ENCODE peak calls at places on chromosome 10, in four cellular contexts. U, Y, L and H are unnamed samples.

GRCh38 chr10:15072358-15072757 is 16.2 kb downstream of the ACBD7 start:
- DNase-seq in L (no peak), U (no peak), Y (no peak), H (no peak)

GRCh38 chr10:124145109-124145860 is 51.9 kb upstream of the CHST15 start:
- DNase-seq in U (no peak), L (no peak), Y (peak), H (peak)

GRCh38 chr10:71598673-71599072 is 120.9 kb downstream of the C10orf105 start:
- DNase-seq in Y (peak), U (no peak), L (no peak), H (peak)

GRCh38 chr10:130902929-130903328 is 408.6 kb downstream of the TCERG1L start:
- DNase-seq in U (no peak), L (no peak), Y (no peak), H (no peak)

GRCh38 chr10:70162892-70163201 is 7.5 kb downstream of the SAR1A start:
- DNase-seq in U (no peak), Y (no peak), L (peak), H (no peak)

GRCh38 chr10:28400678-28401077 is 97.8 kb upstream of the MPP7 start:
- DNase-seq in U (no peak), L (no peak), Y (no peak), H (no peak)

GRCh38 chr10:101830322-101831168 is 12.3 kb upstream of the OGA start:
- DNase-seq in U (peak), Y (peak), L (peak), H (peak)

GRCh38 chr10:89392974-89393373 is 551 bp downstream of the IFIT1 start:
- DNase-seq in Y (peak), U (no peak), L (no peak), H (no peak)

GRCh38 chr10:11073410-11073809 is 55.7 kb downstream of the CELF2 start:
- DNase-seq in Y (no peak), L (no peak), U (no peak), H (no peak)

GRCh38 chr10:11425288-11425595 is 186.2 kb downstream of the USP6NL start:
- DNase-seq in Y (peak), U (no peak), L (no peak), H (no peak)

GRCh38 chr10:99125879-99126278 is 109.8 kb downstream of the HPSE2 start:
- DNase-seq in L (no peak), U (no peak), Y (no peak), H (no peak)

GRCh38 chr10:649798-650690 is 39.4 kb downstream of the DIP2C start:
- DNase-seq in L (no peak), U (no peak), Y (peak), H (no peak)

GRCh38 chr10:91694170-91694794 is 61.4 kb upstream of the PPP1R3C start:
- DNase-seq in Y (peak), L (no peak), U (no peak), H (no peak)

GRCh38 chr10:133275683-133276092 is 980 bp downstream of the ADAM8 start:
- DNase-seq in Y (no peak), U (no peak), L (no peak), H (no peak)

GRCh38 chr10:117619710-117620405 is 77.3 kb downstream of the EMX2 start:
- DNase-seq in U (no peak), Y (no peak), L (no peak), H (no peak)

GRCh38 chr10:104937528-104937927 is 296.4 kb downstream of the SORCS3 start:
- DNase-seq in U (no peak), Y (peak), L (no peak), H (no peak)

GRCh38 chr10:28503114-28503513 is 29.8 kb upstream of the WAC start:
- DNase-seq in U (no peak), L (no peak), Y (peak), H (no peak)

GRCh38 chr10:95242581-95243317 is 48.1 kb downstream of the PDLIM1 start:
- DNase-seq in Y (peak), L (no peak), U (no peak), H (no peak)

GRCh38 chr10:3709456-3709855 is 75.6 kb downstream of the KLF6 start:
- DNase-seq in U (no peak), Y (no peak), L (no peak), H (no peak)

GRCh38 chr10:12969951-12970350 is 31.6 kb downstream of the CCDC3 start:
- DNase-seq in U (no peak), Y (peak), L (no peak), H (no peak)

GRCh38 chr10:52004342-52004949 is 305.1 kb upstream of the CSTF2T start:
- DNase-seq in U (no peak), L (no peak), Y (peak), H (no peak)

GRCh38 chr10:103812431-103812830 is 42.9 kb downstream of the SH3PXD2A start:
- DNase-seq in U (no peak), L (no peak), Y (peak), H (no peak)

GRCh38 chr10:99834410-99834809 is 52.0 kb downstream of the ABCC2 start:
- DNase-seq in L (no peak), Y (peak), U (no peak), H (no peak)

GRCh38 chr10:107159871-107160270 is 4.6 kb downstream of the SORCS1 start:
- DNase-seq in L (no peak), Y (no peak), U (no peak), H (no peak)

GRCh38 chr10:33703897-33704825 is 369.7 kb upstream of the NRP1 start:
- DNase-seq in Y (peak), U (no peak), L (no peak), H (no peak)

GRCh38 chr10:14487511-14487909 is 156.8 kb upstream of the FRMD4A start:
- DNase-seq in U (no peak), Y (peak), L (no peak), H (no peak)

GRCh38 chr10:58384095-58384494 is 1.1 kb upstream of the TFAM start:
- DNase-seq in U (no peak), Y (peak), L (no peak), H (no peak)

GRCh38 chr10:116108106-116108505 is 164.9 kb downstream of the GFRA1 start:
- DNase-seq in Y (no peak), U (no peak), L (no peak), H (no peak)

GRCh38 chr10:97822261-97822687 is 27.4 kb upstream of the GOLGA7B start:
- DNase-seq in Y (no peak), U (no peak), L (no peak), H (no peak)

GRCh38 chr10:46267132-46267985 is 19.4 kb upstream of the ANTXRL start:
- DNase-seq in U (no peak), Y (no peak), L (no peak), H (no peak)

GRCh38 chr10:112475565-112476233 is 28.7 kb downstream of the VTI1A start:
- DNase-seq in L (no peak), Y (peak), U (no peak), H (no peak)

GRCh38 chr10:36086976-36087726 is 445.1 kb upstream of the FZD8 start:
- DNase-seq in U (no peak), Y (no peak), L (no peak), H (no peak)

GRCh38 chr10:44581996-44582395 is 197.1 kb upstream of the CXCL12 start:
- DNase-seq in L (no peak), U (no peak), Y (no peak), H (no peak)

GRCh38 chr10:69225681-69226080 is 5.5 kb downstream of the HKDC1 start:
- DNase-seq in Y (no peak), U (no peak), L (no peak), H (no peak)